ENCODE peak calls at places on chromosomes 11 and 22, in seven cellular contexts. H is fibroblast of mammary gland, N is HepG2, I is omental fat pad, F is AG09309, J is heart left ventricle, M is HFF-Myc. L is an unnamed sample.

GRCh38 chr11:126491092-126491491 is 135.6 kb downstream of the ST3GAL4 start:
- DNase-seq in H (no peak), N (no peak), I (no peak), F (no peak), J (no peak), M (no peak), L (no peak)

GRCh38 chr11:11899401-11899800 is 57.6 kb downstream of the USP47 start:
- DNase-seq in H (no peak), N (no peak), I (no peak), F (no peak), J (no peak), M (no peak), L (no peak)

GRCh38 chr11:25317221-25317620 is 820.4 kb downstream of the LUZP2 start:
- DNase-seq in H (no peak), N (no peak), I (no peak), F (no peak), J (no peak), M (no peak), L (no peak)

GRCh38 chr11:35404397-35404775 is 15.0 kb downstream of the SLC1A2 start:
- DNase-seq in H (peak; percentile 42), N (peak; percentile 18), I (no peak), F (no peak), J (no peak), M (peak; percentile 31), L (peak; percentile 32)

GRCh38 chr11:66978717-66979116 is 3.6 kb downstream of the C11orf86 start:
- DNase-seq in H (no peak), N (no peak), I (no peak), F (no peak), J (no peak), M (no peak), L (no peak)

GRCh38 chr11:64453466-64453865 is 94.5 kb downstream of the RPS6KA4 start:
- DNase-seq in H (no peak), N (no peak), I (no peak), F (no peak), J (no peak), M (no peak), L (no peak)

GRCh38 chr11:127493330-127493729 is 492.8 kb upstream of the KIRREL3 start:
- DNase-seq in H (no peak), N (no peak), I (no peak), F (no peak), J (no peak), M (peak; percentile 5), L (no peak)

GRCh38 chr11:130606781-130607511 is 158.5 kb downstream of the ADAMTS15 start:
- DNase-seq in H (peak; percentile 77), N (no peak), I (no peak), F (no peak), J (peak; percentile 70), M (no peak), L (no peak)

GRCh38 chr11:65279713-65280459 is 18.1 kb downstream of the POLA2 start:
- DNase-seq in H (peak; percentile 97), N (peak; percentile 24), I (no peak), F (peak; percentile 86), J (no peak), M (no peak), L (no peak)

GRCh38 chr11:119493712-119494111 is 70.7 kb upstream of the THY1 start:
- DNase-seq in H (no peak), N (no peak), I (no peak), F (no peak), J (no peak), M (no peak), L (no peak)

GRCh38 chr11:8758619-8759169 is 76.1 kb downstream of the RPL27A start:
- DNase-seq in H (no peak), N (no peak), I (no peak), F (no peak), J (no peak), M (no peak), L (no peak)

GRCh38 chr11:124402326-124402922 is 3.6 kb upstream of the OR8B3 start:
- DNase-seq in H (peak; percentile 86), N (peak; percentile 56), I (peak; percentile 63), F (peak; percentile 43), J (peak; percentile 48), M (peak; percentile 53), L (peak; percentile 68)

GRCh38 chr22:49784630-49784971 is 43.1 kb downstream of the BRD1 start:
- DNase-seq in H (no peak), N (no peak), I (no peak), F (no peak), J (no peak), M (no peak), L (no peak)

GRCh38 chr11:106473089-106473722 is 395.7 kb downstream of the AASDHPPT start:
- DNase-seq in H (peak; percentile 83), N (no peak), I (no peak), F (no peak), J (no peak), M (no peak), L (no peak)

GRCh38 chr11:31827458-31828206 is 16.5 kb upstream of the PAX6 start:
- DNase-seq in H (no peak), N (no peak), I (no peak), F (no peak), J (no peak), M (no peak), L (no peak)

GRCh38 chr11:64885367-64886286 is 7.2 kb upstream of the EHD1 start:
- DNase-seq in H (peak; percentile 90), N (peak; percentile 82), I (no peak), F (no peak), J (no peak), M (no peak), L (no peak)

GRCh38 chr22:36417281-36417686 is 29.5 kb upstream of the MYH9 start:
- DNase-seq in H (peak; percentile 68), N (no peak), I (no peak), F (no peak), J (no peak), M (peak; percentile 81), L (peak; percentile 63)

GRCh38 chr22:21632237-21632895 is at the start of gene CCDC116:
- DNase-seq in H (no peak), N (peak; percentile 81), I (no peak), F (no peak), J (no peak), M (no peak), L (no peak)

GRCh38 chr22:48798281-48799226 is 1029.1 kb downstream of the BRD1 start:
- DNase-seq in H (no peak), N (no peak), I (no peak), F (no peak), J (no peak), M (no peak), L (no peak)

GRCh38 chr11:116219171-116219635 is 553.6 kb downstream of the BUD13 start:
- DNase-seq in H (no peak), N (no peak), I (no peak), F (no peak), J (no peak), M (peak; percentile 9), L (no peak)
- TF ChIP-seq CTCF in H (no peak), N (no peak), I (no peak), F (no peak), J (no peak), M (no peak), L (no peak)

DNA sequence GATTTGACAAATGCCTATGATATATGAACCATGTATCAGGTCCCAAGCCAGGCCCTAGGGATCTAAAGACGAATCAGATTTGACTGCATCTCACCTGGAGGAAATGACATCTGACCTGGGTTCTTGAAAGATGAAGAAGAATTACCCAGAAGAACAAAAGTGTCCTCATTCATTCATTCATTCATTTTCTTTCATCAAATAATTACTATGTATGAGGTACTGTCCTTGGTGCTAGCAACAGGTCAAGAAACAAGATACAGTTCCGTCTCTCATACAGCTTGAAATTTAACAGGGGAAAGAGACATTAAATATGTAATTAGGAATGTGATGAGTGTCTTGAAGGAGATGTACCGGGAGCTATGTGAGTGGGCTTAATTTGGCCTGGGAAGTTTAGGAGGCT is 1.8 kb upstream of the APBB1 start:
- DNase-seq in H (no peak), N (no peak), I (no peak), F (no peak), J (no peak), M (no peak), L (no peak)
- TF ChIP-seq CTCF in H (no peak), N (no peak), I (no peak), F (no peak), J (no peak), M (no peak), L (no peak)

DNA sequence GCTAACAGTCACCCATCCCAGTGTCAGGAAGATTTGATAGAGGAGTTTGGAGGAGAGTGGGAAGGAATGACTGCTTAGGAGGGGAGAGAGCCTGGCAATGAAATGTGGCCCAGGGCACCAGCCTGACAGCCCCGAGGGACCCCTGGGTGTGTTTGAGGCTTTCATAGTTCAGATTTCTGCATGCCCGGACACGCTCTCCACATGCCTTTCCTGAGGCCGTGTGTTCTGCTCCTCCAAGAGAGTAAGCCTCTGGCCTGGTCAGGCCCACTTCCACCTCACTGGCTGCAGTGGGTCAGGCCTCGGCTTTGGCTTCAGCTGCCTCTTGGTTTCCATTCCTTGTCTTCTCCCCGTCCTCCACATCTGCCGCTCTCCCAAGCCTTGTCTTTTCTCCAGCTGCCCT is 78.4 kb downstream of the C22orf31 start:
- DNase-seq in H (no peak), N (no peak), I (no peak), F (no peak), J (no peak), M (no peak), L (no peak)
- TF ChIP-seq CTCF in H (no peak), N (no peak), I (no peak), F (no peak), J (no peak), M (no peak), L (no peak)

GRCh38 chr11:133821776-133822175 is 23.5 kb downstream of the SPATA19 start:
- DNase-seq in H (peak; percentile 6), N (peak; percentile 48), I (no peak), F (no peak), J (peak; percentile 60), M (no peak), L (no peak)
- TF ChIP-seq CTCF in H (peak; percentile 32), N (peak; percentile 82), I (no peak), F (peak; percentile 2), J (peak; percentile 58), M (peak; percentile 15), L (peak; percentile 60)

GRCh38 chr22:24270556-24271405 is at the start of gene SPECC1L:
- DNase-seq in H (peak; percentile 89), N (peak; percentile 79), I (peak; percentile 70), F (no peak), J (peak; percentile 97), M (no peak), L (peak; percentile 95)
- TF ChIP-seq CTCF in H (no peak), N (peak; percentile 38), I (no peak), F (no peak), J (peak; percentile 40), M (no peak), L (peak; percentile 30)

DNA sequence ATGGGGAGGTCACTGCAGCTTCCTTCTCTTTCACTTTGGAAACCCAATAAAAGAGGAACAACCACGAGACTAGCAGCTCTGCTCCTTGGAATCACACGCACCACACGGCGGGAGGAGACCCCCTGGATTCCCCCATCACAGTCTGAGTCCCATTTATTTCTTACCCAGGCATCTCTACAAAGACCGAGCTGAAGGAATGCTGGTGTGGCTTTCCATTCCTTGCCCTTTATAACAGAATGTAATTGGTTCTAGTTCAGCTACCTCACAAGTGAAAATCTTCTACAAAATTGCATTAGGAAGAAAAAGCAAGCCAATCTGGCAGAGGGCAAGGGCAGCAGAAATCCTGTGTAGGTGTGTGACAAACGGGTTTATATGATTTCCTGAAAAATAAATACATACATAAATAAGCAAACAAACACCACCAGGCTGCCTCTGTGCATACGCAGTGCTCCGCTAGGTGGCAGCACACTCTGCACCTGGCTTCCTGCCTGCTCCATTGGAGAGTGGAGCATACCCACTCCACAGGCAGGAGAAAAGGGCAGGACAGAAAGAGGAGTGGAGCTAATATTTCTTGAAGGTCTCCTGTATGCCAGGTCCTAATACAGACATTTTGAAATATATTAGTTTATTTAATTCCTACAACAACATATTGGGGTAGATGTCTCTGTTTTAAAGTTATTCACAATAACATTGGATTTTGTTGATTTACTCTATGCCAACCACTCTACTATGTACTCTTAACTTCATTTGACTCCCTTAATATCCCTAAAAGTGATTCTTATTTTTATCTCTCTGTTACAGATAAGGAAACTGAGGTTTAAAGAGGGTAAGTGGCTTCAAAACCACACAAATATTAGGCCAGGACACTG is 673.1 kb downstream of the KCNA4 start:
- DNase-seq in H (peak; percentile 56), N (peak; percentile 28), I (peak; percentile 27), F (no peak), J (peak; percentile 48), M (peak; percentile 22), L (peak; percentile 61)
- TF ChIP-seq CTCF in H (peak; percentile 98), N (peak; percentile 81), I (no peak), F (peak; percentile 94), J (peak; percentile 62), M (peak; percentile 98), L (peak; percentile 94)